ENCODE peak calls at places on chromosomes 4 and X, in four cellular contexts. L is mucosa of descending colon, Y is WTC11, U is activated B cell treated with CpG ODN at 0.5 μM for 24 hours. W is an unnamed sample.

GRCh38 chrX:150361777-150362351 is 1.3 kb upstream of the MAMLD1 start:
- DNase-seq in U (peak), L (peak), Y (peak), W (no peak)

GRCh38 chrX:42530027-42530426 is 247.9 kb downstream of the PPP1R2C start:
- DNase-seq in U (no peak), L (no peak), Y (no peak), W (peak)

GRCh38 chr4:1792832-1793495 is at the start of gene FGFR3:
- DNase-seq in Y (peak), U (peak), L (peak), W (peak)

GRCh38 chrX:13646154-13646549 is 6.8 kb upstream of the TCEANC start:
- DNase-seq in Y (peak), L (peak), U (no peak), W (peak)

GRCh38 chr4:141180991-141181760 is 39.5 kb upstream of the ZNF330 start:
- DNase-seq in L (no peak), U (no peak), Y (no peak), W (no peak)

GRCh38 chrX:46814966-46815365 is 21.9 kb upstream of the RP2 start:
- DNase-seq in L (no peak), Y (no peak), U (no peak), W (no peak)

GRCh38 chr4:188305690-188306089 is 166.4 kb downstream of the TRIML1 start:
- DNase-seq in U (no peak), L (no peak), Y (no peak), W (no peak)

GRCh38 chrX:23854945-23855344 is 52.8 kb downstream of the APOO start:
- DNase-seq in Y (no peak), L (no peak), U (no peak), W (peak)

GRCh38 chrX:118348186-118348810 is 2.4 kb downstream of the WDR44 start:
- DNase-seq in Y (no peak), U (no peak), L (no peak), W (no peak)

GRCh38 chr4:83172371-83172770 is 57.8 kb upstream of the PLAC8 start:
- DNase-seq in U (no peak), L (no peak), Y (no peak), W (no peak)

GRCh38 chr4:83177182-83177581 is 62.7 kb upstream of the PLAC8 start:
- DNase-seq in Y (no peak), U (no peak), L (no peak), W (no peak)

GRCh38 chr4:83174844-83175414 is 60.4 kb upstream of the PLAC8 start:
- DNase-seq in L (no peak), Y (no peak), U (peak), W (no peak)

GRCh38 chr4:83170952-83171399 is 56.4 kb upstream of the PLAC8 start:
- DNase-seq in L (no peak), Y (no peak), U (no peak), W (no peak)

DNA sequence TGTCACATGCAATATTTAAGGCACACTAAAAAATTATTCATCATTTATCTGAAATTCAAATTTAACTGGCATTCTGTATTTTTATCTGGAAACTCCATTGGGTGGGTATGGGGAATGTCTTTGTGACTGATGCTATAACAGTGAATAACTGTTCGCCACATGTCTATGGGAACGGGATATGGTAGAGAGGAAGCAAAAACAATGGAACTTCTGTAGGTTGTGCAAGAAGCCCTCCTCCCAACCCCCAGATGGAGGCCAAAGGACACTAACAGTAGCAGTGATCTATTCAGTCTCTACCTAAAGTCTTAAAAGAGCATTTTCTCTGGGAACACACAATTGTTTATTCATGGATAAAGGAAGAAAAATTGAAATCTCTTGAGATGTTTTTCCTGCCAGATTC is 57.1 kb upstream of the PLAC8 start:
- DNase-seq in L (no peak), Y (no peak), U (no peak), W (peak)
- TF ChIP-seq CTCF in L (no peak), Y (no peak), U (no peak), W (no peak)

GRCh38 chrX:73446831-73447230 is at the start of gene CDX4:
- DNase-seq in L (no peak), Y (peak), U (no peak), W (no peak)

GRCh38 chrX:73448379-73448778 is 1.5 kb downstream of the CDX4 start:
- DNase-seq in Y (peak), L (no peak), U (no peak), W (no peak)

DNA sequence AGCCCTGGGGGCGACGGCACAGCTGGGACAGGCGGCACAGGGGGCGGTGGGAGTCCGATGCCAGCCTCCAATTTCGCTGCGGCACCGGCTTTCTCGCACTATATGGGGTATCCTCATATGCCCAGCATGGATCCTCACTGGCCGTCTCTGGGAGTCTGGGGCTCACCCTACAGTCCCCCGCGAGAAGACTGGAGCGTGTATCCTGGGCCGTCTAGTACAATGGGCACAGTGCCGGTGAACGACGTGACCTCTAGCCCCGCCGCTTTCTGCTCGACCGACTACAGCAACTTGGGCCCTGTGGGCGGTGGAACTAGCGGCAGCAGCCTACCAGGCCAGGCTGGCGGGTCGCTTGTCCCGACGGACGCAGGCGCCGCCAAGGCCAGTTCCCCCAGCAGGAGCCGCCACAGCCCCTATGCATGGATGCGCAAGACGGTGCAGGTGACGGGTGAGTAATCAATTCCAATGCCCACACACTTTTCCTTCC is 500 bp downstream of the CDX4 start:
- DNase-seq in U (no peak), Y (peak), L (no peak), W (no peak)
- TF ChIP-seq CTCF in U (no peak), Y (no peak), L (no peak), W (no peak)

DNA sequence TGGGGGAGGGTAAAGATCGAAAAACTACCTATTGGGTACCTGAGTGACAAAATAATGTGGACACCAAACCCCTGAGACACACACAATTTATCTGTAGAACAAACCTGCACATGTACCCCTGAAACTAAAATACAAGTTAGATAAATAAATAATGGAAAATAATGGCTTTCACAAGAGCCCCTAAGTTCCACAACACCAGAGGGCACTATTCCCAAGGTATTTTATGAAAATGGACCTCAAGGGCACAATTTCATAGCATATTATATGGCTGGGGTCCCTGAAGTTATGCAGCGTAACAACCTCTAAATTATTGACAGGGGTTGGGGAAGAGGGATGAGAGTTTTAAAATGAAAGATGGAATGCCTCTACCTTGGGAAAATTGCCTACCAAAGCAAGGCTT is 81.3 kb upstream of the TMEM33 start:
- DNase-seq in Y (no peak), U (no peak), L (no peak), W (no peak)
- TF ChIP-seq CTCF in Y (no peak), U (no peak), L (no peak), W (peak)

GRCh38 chr4:100848865-100849264 is 331.0 kb upstream of the EMCN start:
- DNase-seq in L (no peak), Y (peak), U (no peak), W (no peak)
- TF ChIP-seq CTCF in L (no peak), Y (no peak), U (no peak), W (no peak)

DNA sequence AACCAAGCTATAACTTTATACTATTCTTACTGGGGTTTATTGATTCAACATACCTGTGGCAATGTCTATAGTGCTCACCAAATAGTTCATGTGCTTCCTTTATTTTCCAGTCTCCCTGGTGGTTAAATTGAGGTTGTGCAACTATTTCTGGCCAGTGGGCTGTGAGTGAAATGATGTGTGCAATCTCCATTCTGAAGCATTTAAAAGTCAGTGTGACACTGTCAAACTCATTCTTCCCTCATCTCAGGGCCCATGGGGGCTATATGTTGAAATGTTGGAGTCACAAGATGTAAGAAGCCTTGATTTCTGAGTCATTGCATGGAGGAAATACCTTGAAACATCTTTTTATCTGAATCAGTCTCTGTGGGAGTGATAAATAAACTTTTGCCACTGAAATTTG is 414.3 kb upstream of the RPS6KA3 start:
- DNase-seq in U (no peak), L (no peak), Y (no peak), W (peak)
- TF ChIP-seq CTCF in U (no peak), L (no peak), Y (no peak), W (no peak)

GRCh38 chr4:34178476-34178875 is 2065.8 kb downstream of the ARAP2 start:
- DNase-seq in U (no peak), L (no peak), Y (no peak), W (no peak)
- TF ChIP-seq CTCF in U (no peak), L (no peak), Y (no peak), W (no peak)

DNA sequence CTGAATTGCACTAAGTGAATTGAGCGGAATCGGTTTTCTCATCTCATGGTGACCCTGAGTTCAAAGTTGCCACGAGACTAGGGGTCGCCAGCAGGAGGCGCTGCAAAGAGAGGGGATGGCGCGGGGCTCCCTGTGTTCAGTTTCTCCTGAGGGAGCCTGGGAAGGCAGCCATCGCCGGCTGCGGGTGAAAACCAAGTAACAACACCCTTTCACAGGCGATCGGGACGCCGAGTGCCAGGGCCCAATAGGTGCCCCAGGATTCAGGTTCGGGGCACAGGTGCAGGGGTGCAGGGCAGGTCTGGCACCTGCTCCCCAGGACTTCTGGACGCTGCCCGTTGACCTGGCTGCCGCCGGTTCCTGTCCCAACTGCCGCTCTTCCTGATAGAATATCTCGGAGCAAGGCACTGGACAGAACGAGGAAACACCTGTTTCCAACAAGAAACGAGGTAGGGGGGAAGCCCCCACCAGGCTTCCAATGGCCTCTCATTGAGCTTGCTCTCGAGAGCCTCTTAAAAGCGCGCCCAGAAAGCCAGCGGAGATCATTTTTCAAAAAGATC is 1.1 kb upstream of the FGF16 start:
- DNase-seq in L (peak), Y (peak), U (no peak), W (no peak)
- TF ChIP-seq CTCF in L (no peak), Y (peak), U (no peak), W (peak)

W was measured in cardiac fibroblast.